ENCODE peak calls at places on chromosomes 12 and 14, in nine cellular contexts. K is epithelial cell of esophagus; C is GM12865; H is CD4-positive, alpha-beta T cell; Y is AG04449; V is nephron progenitor cell; P is fibroblast of pulmonary artery; W is BE2C; M is breast epithelium. F is an unnamed sample.

GRCh38 chr12:59357811-59358210 is 238.0 kb upstream of the SLC16A7 start:
- DNase-seq in K (peak; percentile 60), C (no peak), H (no peak), Y (no peak), V (peak; percentile 2), P (no peak), W (no peak), M (no peak), F (no peak)

GRCh38 chr12:122100568-122100967 is 22.0 kb downstream of the MLXIP start:
- DNase-seq in K (no peak), C (no peak), H (no peak), Y (no peak), V (no peak), P (no peak), W (no peak), M (no peak), F (no peak)

GRCh38 chr14:33908540-33909223 is 42.2 kb downstream of the EGLN3 start:
- DNase-seq in K (no peak), C (peak; percentile 4), H (no peak), Y (no peak), V (no peak), P (no peak), W (no peak), M (no peak), F (no peak)

GRCh38 chr12:133222211-133222610 is 13.5 kb downstream of the ANHX start:
- DNase-seq in K (no peak), C (no peak), H (no peak), Y (no peak), V (no peak), P (no peak), W (no peak), M (no peak), F (no peak)

GRCh38 chr14:104115691-104116543 is 22.5 kb upstream of the KIF26A start:
- DNase-seq in K (peak; percentile 65), C (no peak), H (no peak), Y (no peak), V (peak; percentile 12), P (no peak), W (no peak), M (no peak), F (no peak)

GRCh38 chr14:103908580-103908979 is 19.7 kb upstream of the TDRD9 start:
- DNase-seq in K (no peak), C (no peak), H (peak; percentile 14), Y (no peak), V (no peak), P (no peak), W (no peak), M (no peak), F (no peak)

GRCh38 chr12:22415342-22416309 is 81.1 kb upstream of the ST8SIA1 start:
- DNase-seq in K (peak; percentile 46), C (no peak), H (no peak), Y (no peak), V (no peak), P (peak; percentile 14), W (no peak), M (no peak), F (no peak)

GRCh38 chr12:40921563-40922163 is 229.4 kb downstream of the CNTN1 start:
- DNase-seq in K (peak; percentile 39), C (peak; percentile 17), H (no peak), Y (no peak), V (no peak), P (peak; percentile 36), W (no peak), M (no peak), F (no peak)

GRCh38 chr12:108635997-108636808 is 2.5 kb upstream of the SELPLG start:
- DNase-seq in K (no peak), C (no peak), H (no peak), Y (no peak), V (no peak), P (no peak), W (no peak), M (no peak), F (no peak)

GRCh38 chr12:108637222-108637621 is 3.5 kb upstream of the SELPLG start:
- DNase-seq in K (no peak), C (no peak), H (no peak), Y (no peak), V (no peak), P (no peak), W (no peak), M (no peak), F (no peak)

GRCh38 chr12:108637631-108638030 is 3.9 kb upstream of the SELPLG start:
- DNase-seq in K (no peak), C (no peak), H (no peak), Y (no peak), V (no peak), P (no peak), W (no peak), M (no peak), F (no peak)

GRCh38 chr12:108638997-108639822 is 5.5 kb upstream of the SELPLG start:
- DNase-seq in K (no peak), C (no peak), H (no peak), Y (no peak), V (no peak), P (no peak), W (no peak), M (no peak), F (no peak)

GRCh38 chr12:108638141-108638823 is 4.6 kb upstream of the SELPLG start:
- DNase-seq in K (no peak), C (no peak), H (no peak), Y (no peak), V (peak; percentile 47), P (no peak), W (no peak), M (no peak), F (peak; percentile 73)
- TF ChIP-seq CTCF in K (no peak), C (no peak), H (no peak), Y (no peak), V (no peak), P (no peak), W (no peak), M (no peak), F (no peak)

DNA sequence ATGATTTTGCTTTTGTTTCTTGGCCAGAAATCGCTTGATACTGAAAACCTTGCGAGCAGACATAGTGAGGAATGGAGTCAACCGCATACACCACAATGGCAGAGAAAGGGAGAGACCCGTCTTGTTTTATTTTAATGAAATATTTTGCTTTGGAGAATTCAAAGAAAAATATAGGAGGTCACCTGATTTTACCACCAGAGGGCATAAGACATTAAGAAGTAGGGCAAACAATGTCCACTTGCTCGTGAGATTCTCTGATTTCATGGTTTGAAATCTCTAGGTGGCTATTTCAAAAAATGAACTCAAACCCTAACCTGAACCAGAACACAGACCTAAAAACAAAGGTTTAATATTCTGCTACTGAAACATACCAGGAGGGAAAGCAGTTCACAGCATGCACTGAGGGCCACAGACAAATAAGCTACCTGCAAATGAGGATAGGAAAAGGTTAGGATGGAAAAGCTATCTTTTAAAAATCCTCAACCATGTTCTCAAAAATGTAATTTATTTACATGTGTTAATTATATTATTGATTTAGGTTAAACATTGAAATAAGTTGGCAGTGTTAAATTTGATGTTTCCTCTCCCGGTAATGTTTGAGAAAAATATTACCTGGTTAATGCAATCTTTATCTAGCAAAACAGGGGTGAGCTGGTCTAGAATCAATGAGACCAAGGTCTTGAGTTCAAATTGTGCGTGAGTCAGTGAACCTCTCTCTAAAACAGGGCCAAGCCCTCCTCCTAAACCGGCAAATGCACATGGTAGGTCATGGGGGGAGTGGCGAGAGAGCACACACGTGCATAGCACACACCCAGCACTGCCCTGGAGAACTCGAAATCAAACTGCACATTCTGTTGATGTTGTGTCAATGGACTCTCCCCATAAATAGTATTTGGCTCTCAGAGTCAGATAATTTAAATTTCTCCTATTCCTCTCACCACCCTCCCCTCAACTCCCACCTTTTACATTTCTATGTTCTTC is 12.5 kb downstream of the IFNG-AS1 start:
- DNase-seq in K (peak; percentile 20), C (peak; percentile 49), H (no peak), Y (no peak), V (no peak), P (peak; percentile 14), W (no peak), M (no peak), F (no peak)
- TF ChIP-seq CTCF in K (peak; percentile 42), C (peak; percentile 37), H (no peak), Y (peak; percentile 20), V (peak; percentile 45), P (peak; percentile 25), W (peak; percentile 33), M (no peak), F (peak; percentile 66)

GRCh38 chr12:26868505-26869494 is 35.8 kb upstream of the ITPR2 start:
- DNase-seq in K (no peak), C (no peak), H (no peak), Y (no peak), V (no peak), P (no peak), W (no peak), M (no peak), F (no peak)

GRCh38 chr12:26857465-26858176 is 24.6 kb upstream of the ITPR2 start:
- DNase-seq in K (no peak), C (no peak), H (no peak), Y (no peak), V (no peak), P (peak; percentile 55), W (no peak), M (no peak), F (no peak)

GRCh38 chr12:26861690-26862089 is 28.7 kb upstream of the ITPR2 start:
- DNase-seq in K (no peak), C (no peak), H (no peak), Y (no peak), V (no peak), P (no peak), W (no peak), M (no peak), F (no peak)

GRCh38 chr12:26867084-26867483 is 34.1 kb upstream of the ITPR2 start:
- DNase-seq in K (no peak), C (peak; percentile 87), H (no peak), Y (no peak), V (no peak), P (no peak), W (no peak), M (no peak), F (no peak)

DNA sequence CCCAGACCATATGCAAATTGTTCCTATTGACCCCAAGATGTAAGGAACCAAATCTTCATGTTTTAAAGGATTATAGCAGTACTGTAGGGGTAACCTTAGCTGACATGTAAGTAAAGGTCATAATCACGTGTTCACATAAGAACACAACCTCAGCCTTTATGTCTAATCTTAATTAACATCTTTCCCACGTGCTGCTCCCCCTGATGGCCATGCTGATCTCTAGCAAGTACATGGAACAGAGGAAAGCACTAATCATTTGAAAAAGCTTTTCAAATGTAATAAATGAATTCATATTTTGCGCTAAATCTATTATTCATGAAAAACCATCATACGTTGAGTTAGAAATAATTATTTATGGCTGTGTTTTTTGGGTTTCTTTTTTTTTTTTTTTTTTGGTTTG is 30.5 kb upstream of the ITPR2 start:
- DNase-seq in K (peak; percentile 26), C (peak; percentile 29), H (no peak), Y (no peak), V (no peak), P (no peak), W (no peak), M (no peak), F (no peak)
- TF ChIP-seq CTCF in K (peak; percentile 48), C (peak; percentile 16), H (no peak), Y (peak; percentile 6), V (no peak), P (peak; percentile 37), W (peak; percentile 7), M (no peak), F (peak; percentile 43)

DNA sequence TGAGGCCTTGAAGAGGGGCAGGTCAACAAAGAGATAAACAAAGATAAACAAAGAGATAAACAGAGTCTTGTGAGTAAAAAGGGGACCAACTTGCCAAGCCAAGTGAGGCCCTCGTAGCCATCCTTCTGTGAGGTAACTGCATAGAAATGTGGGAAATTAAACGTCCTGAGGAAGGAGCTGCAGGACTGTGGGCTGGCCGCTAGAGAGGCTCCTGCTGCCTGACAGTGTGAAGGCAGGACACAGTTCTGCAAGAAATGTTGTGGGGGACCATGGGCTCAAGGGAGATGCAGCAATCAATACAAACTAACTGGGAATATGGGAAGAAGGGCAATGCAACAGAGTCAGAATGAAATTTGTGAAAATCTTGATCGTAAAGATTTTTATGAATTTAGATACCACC is 91.9 kb downstream of the SLC8A3 start:
- DNase-seq in K (peak; percentile 36), C (no peak), H (no peak), Y (no peak), V (peak; percentile 39), P (peak; percentile 10), W (no peak), M (no peak), F (no peak)
- TF ChIP-seq CTCF in K (peak; percentile 57), C (no peak), H (no peak), Y (peak; percentile 7), V (peak; percentile 57), P (peak; percentile 42), W (peak; percentile 27), M (no peak), F (peak; percentile 73)